ENCODE peak calls at places on chromosome 16, in five cellular contexts. D, A, S, H and T are unnamed samples.

GRCh38 chr16:56424404-56424765 is 960 bp downstream of the AMFR start:
- DNase-seq in H (no peak), A (no peak), D (no peak), S (no peak), T (no peak)

GRCh38 chr16:569445-570254 is at the start of gene PIGQ:
- DNase-seq in D (peak), H (peak), A (no peak), S (no peak), T (no peak)

GRCh38 chr16:49620868-49621239 is 235.1 kb downstream of the ZNF423 start:
- DNase-seq in H (peak), A (no peak), S (no peak), D (peak), T (no peak)

GRCh38 chr16:1614226-1615102 is 2.3 kb downstream of the CRAMP1 start:
- DNase-seq in D (peak), S (no peak), H (peak), A (no peak), T (no peak)

GRCh38 chr16:79911660-79912059 is 311.1 kb upstream of the MAF start:
- DNase-seq in S (no peak), H (no peak), A (no peak), D (no peak), T (no peak)

GRCh38 chr16:11781773-11782172 is 15.3 kb downstream of the ZC3H7A start:
- DNase-seq in A (no peak), S (peak), D (no peak), H (peak), T (no peak)

GRCh38 chr16:7755347-7755746 is 422.7 kb downstream of the RBFOX1 start:
- DNase-seq in S (no peak), D (no peak), A (no peak), H (no peak), T (no peak)

GRCh38 chr16:22300427-22301071 is 3.3 kb downstream of the POLR3E start:
- DNase-seq in A (no peak), S (no peak), D (peak), H (peak), T (no peak)

GRCh38 chr16:48497932-48498760 is 111.8 kb downstream of the N4BP1 start:
- DNase-seq in D (no peak), A (no peak), S (no peak), H (no peak), T (no peak)

DNA sequence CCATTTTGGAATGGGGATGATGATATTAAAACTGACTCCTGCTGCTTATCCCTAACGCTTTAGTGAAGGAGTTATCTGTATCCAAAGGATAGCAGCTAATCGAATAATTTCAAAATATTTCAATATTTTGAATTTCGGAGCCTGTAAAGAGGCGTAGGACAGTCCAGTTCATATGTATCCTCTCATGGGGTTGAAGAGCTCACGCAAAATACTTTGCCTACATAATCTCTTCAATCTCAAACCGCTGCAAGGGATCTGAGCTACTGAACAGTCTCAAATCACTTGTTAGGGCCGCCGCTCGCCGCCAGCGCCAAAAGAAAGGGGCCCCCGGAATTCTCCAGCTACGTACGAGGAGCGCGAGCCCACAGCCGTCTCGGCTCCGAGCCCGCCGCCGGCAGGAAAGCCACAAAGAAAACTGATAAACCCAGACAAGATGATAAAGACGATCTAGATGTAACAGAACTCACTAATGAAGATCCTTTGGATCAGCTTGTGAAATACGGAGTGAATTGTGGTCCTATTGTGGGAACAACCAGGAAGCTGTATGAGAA is 613 bp upstream of the RFWD3 start:
- DNase-seq in D (peak), S (no peak), H (peak), A (no peak), T (no peak)
- TF ChIP-seq YY1 in D (no peak), S (no peak), H (no peak), A (no peak), T (no peak)

GRCh38 chr16:52869243-52869642 is 183.5 kb downstream of the CHD9NB start:
- DNase-seq in H (no peak), S (no peak), A (no peak), D (no peak), T (no peak)

GRCh38 chr16:52871481-52871880 is 181.2 kb downstream of the CHD9NB start:
- DNase-seq in A (no peak), H (no peak), D (no peak), S (no peak), T (no peak)

GRCh38 chr16:52872706-52873105 is 180.0 kb downstream of the CHD9NB start:
- DNase-seq in H (no peak), S (no peak), D (no peak), A (no peak), T (no peak)

GRCh38 chr16:52873997-52874500 is 178.6 kb downstream of the CHD9NB start:
- DNase-seq in S (no peak), D (no peak), A (no peak), H (no peak), T (peak)
- TF ChIP-seq YY1 in S (no peak), D (no peak), A (no peak), H (no peak), T (no peak)

DNA sequence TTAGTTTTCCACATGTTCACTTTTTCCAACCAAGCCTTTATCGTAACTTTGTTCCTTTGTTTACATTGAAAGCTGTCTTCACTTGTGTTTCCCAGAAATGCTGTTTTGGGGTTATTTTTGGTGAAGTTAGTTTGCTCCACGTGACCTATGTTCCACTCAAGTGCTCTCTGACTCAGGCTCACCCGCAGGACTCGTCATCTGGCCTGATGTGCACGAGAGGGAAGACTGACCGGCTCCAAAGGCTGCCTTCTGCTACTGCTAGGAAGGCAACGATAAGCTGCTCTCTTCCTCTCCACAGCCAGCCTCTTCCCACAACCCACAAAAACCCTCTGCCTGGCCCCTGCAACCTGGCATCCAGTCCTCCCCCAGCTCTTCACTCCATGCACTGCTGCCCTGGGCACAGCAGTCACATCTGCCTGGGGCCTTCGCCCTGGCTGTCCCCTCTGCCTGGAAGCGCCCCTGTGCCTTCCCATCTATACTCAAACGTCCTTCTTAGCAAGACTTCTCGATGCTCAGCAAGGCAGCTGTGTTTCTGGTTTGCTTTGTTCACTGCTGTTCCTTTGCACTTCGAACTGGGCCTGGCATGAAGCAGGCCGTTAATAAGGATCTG is 28.0 kb downstream of the ZCCHC14 start:
- DNase-seq in H (peak), A (no peak), S (no peak), D (peak), T (no peak)
- TF ChIP-seq YY1 in H (no peak), A (no peak), S (no peak), D (no peak), T (no peak)

GRCh38 chr16:66476328-66477027 is 49.4 kb downstream of the BEAN1 start:
- DNase-seq in S (no peak), H (peak), D (peak), A (no peak), T (no peak)
- TF ChIP-seq YY1 in S (no peak), H (no peak), D (no peak), A (no peak), T (no peak)